ENCODE peak calls at places on chromosomes 11 and 22, in six cellular contexts. Z, I, C, Y, O and B are unnamed samples.

GRCh38 chr22:49824185-49824925 is 3.3 kb downstream of the BRD1 start:
- DNase-seq in Z (no peak), I (no peak), C (no peak), Y (peak; percentile 91), O (no peak), B (no peak)

GRCh38 chr11:101974255-101974654 is 57.9 kb upstream of the ANGPTL5 start:
- DNase-seq in Z (no peak), I (no peak), C (no peak), Y (no peak), O (no peak), B (no peak)

GRCh38 chr22:19604711-19605268 is 80.6 kb upstream of the CLDN5 start:
- DNase-seq in Z (no peak), I (no peak), C (no peak), Y (no peak), O (no peak), B (no peak)

GRCh38 chr11:36153581-36153980 is 135.6 kb downstream of the COMMD9 start:
- DNase-seq in Z (no peak), I (no peak), C (no peak), Y (no peak), O (no peak), B (no peak)

GRCh38 chr11:2533642-2534115 is 88.9 kb downstream of the KCNQ1 start:
- DNase-seq in Z (peak; percentile 84), I (peak; percentile 24), C (peak; percentile 66), Y (no peak), O (peak; percentile 55), B (no peak)

GRCh38 chr11:85811624-85812023 is 683 bp upstream of the SYTL2 start:
- DNase-seq in Z (no peak), I (peak; percentile 4), C (no peak), Y (no peak), O (no peak), B (no peak)

GRCh38 chr11:61693897-61694840 is 14.0 kb downstream of the DAGLA start:
- DNase-seq in Z (no peak), I (peak; percentile 88), C (no peak), Y (no peak), O (no peak), B (no peak)

GRCh38 chr11:108664730-108665525 is at the start of gene DDX10:
- DNase-seq in Z (peak; percentile 99), I (peak; percentile 96), C (peak; percentile 97), Y (peak; percentile 99), O (peak; percentile 99), B (peak; percentile 71)

GRCh38 chr11:82906236-82906635 is 4.7 kb downstream of the DDIAS start:
- DNase-seq in Z (no peak), I (no peak), C (no peak), Y (no peak), O (no peak), B (no peak)

GRCh38 chr11:70420008-70420464 is 21.7 kb downstream of the CTTN start:
- DNase-seq in Z (no peak), I (no peak), C (no peak), Y (no peak), O (no peak), B (no peak)

GRCh38 chr11:77497368-77497767 is 23.5 kb upstream of the PAK1 start:
- DNase-seq in Z (no peak), I (no peak), C (no peak), Y (no peak), O (no peak), B (no peak)

GRCh38 chr11:1298695-1299492 is 10.5 kb downstream of the TOLLIP start:
- DNase-seq in Z (peak; percentile 88), I (peak; percentile 94), C (peak; percentile 81), Y (no peak), O (peak; percentile 85), B (no peak)

GRCh38 chr11:1929621-1930447 is 10.3 kb downstream of the TNNT3 start:
- DNase-seq in Z (peak; percentile 9), I (no peak), C (no peak), Y (no peak), O (no peak), B (no peak)

GRCh38 chr11:118924591-118925585 is 838 bp downstream of the BCL9L start:
- DNase-seq in Z (peak; percentile 35), I (peak; percentile 55), C (no peak), Y (no peak), O (peak; percentile 59), B (peak; percentile 85)

GRCh38 chr22:39494471-39495120 is 7.5 kb upstream of the MIEF1 start:
- DNase-seq in Z (no peak), I (no peak), C (no peak), Y (no peak), O (no peak), B (no peak)

GRCh38 chr11:2844116-2844515 is 41.5 kb downstream of the CDKN1C start:
- DNase-seq in Z (no peak), I (no peak), C (no peak), Y (no peak), O (no peak), B (no peak)

GRCh38 chr11:13311570-13311969 is 34.0 kb downstream of the BMAL1 start:
- DNase-seq in Z (no peak), I (no peak), C (no peak), Y (no peak), O (no peak), B (no peak)

GRCh38 chr22:27314276-27314807 is 487.2 kb downstream of the MN1 start:
- DNase-seq in Z (no peak), I (no peak), C (no peak), Y (no peak), O (no peak), B (no peak)

GRCh38 chr11:69943066-69943465 is 123.8 kb upstream of the FGF3 start:
- DNase-seq in Z (no peak), I (peak; percentile 21), C (no peak), Y (no peak), O (peak; percentile 34), B (no peak)

GRCh38 chr11:4643084-4643483 is 698 bp upstream of the OR51E1 start:
- DNase-seq in Z (no peak), I (no peak), C (no peak), Y (no peak), O (no peak), B (no peak)

GRCh38 chr11:16193897-16194381 is 162.4 kb downstream of the SOX6 start:
- DNase-seq in Z (no peak), I (no peak), C (no peak), Y (no peak), O (no peak), B (no peak)

GRCh38 chr22:46049726-46050450 is 72.9 kb upstream of the WNT7B start:
- DNase-seq in Z (peak; percentile 14), I (no peak), C (peak; percentile 11), Y (no peak), O (peak; percentile 24), B (no peak)

GRCh38 chr11:8098879-8099278 is 17.9 kb downstream of the TUB start:
- DNase-seq in Z (no peak), I (no peak), C (no peak), Y (peak; percentile 55), O (peak; percentile 21), B (no peak)

GRCh38 chr11:114607753-114608459 is 12.3 kb upstream of the NXPE4 start:
- DNase-seq in Z (no peak), I (no peak), C (no peak), Y (no peak), O (no peak), B (no peak)

GRCh38 chr11:37505406-37505805 is 907.4 kb upstream of the RAG2 start:
- DNase-seq in Z (no peak), I (no peak), C (no peak), Y (no peak), O (no peak), B (no peak)

GRCh38 chr11:95556342-95557151 is 233.0 kb downstream of the FAM76B start:
- DNase-seq in Z (no peak), I (peak; percentile 8), C (no peak), Y (no peak), O (no peak), B (peak; percentile 2)

GRCh38 chr11:114322934-114323333 is 26.7 kb downstream of the NNMT start:
- DNase-seq in Z (no peak), I (no peak), C (no peak), Y (no peak), O (no peak), B (no peak)

GRCh38 chr11:120612363-120613263 is 101.1 kb downstream of the GRIK4 start:
- DNase-seq in Z (no peak), I (no peak), C (no peak), Y (no peak), O (peak; percentile 27), B (peak; percentile 57)

GRCh38 chr11:127106142-127106541 is 105.6 kb upstream of the KIRREL3 start:
- DNase-seq in Z (no peak), I (peak; percentile 17), C (no peak), Y (no peak), O (no peak), B (no peak)
- TF ChIP-seq POLR2A in Z (no peak), I (no peak), C (no peak), Y (no peak), O (no peak), B (no peak)

DNA sequence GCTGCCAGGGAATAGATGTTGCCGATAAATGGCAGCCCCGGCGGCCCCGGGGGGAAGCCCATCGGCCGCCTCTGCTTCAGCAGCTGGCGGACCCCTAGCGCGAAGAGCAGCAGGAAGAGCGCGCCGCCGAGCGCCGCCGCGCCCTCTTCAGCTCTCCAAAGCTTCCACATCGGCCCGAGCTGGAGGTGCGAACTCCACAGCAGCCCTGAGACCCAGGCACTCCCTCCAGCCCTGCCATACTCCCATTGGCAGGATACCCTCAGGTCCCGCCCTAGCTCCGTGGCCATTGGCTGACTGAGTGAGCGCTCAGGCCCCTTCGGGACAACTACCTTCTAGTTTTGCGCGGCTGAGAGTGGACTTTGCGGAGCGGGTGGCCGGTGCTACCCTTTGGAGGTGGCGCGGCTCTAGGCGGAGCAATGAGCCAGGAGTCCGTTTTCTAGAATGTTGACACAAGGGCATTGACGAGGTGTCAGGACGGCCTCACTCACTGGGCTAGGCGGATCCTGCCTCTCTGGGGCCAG is at the start of gene CYP2R1:
- DNase-seq in Z (peak; percentile 93), I (peak; percentile 94), C (peak; percentile 85), Y (peak; percentile 97), O (peak; percentile 97), B (peak; percentile 88)
- TF ChIP-seq POLR2A in Z (peak; percentile 10), I (peak; percentile 64), C (peak; percentile 56), Y (no peak), O (no peak), B (no peak)

GRCh38 chr11:97364047-97364446 is 974.2 kb downstream of the JRKL start:
- DNase-seq in Z (no peak), I (no peak), C (no peak), Y (no peak), O (no peak), B (no peak)
- TF ChIP-seq POLR2A in Z (no peak), I (no peak), C (no peak), Y (no peak), O (no peak), B (no peak)

GRCh38 chr11:14775897-14776296 is 116.1 kb downstream of the CYP2R1 start:
- DNase-seq in Z (no peak), I (no peak), C (no peak), Y (no peak), O (no peak), B (no peak)
- TF ChIP-seq POLR2A in Z (no peak), I (no peak), C (no peak), Y (no peak), O (no peak), B (no peak)